ENCODE peak calls at places on chromosomes 4 and X, in nine cellular contexts. V is adrenal gland; B is naive thymus-derived CD8-positive, alpha-beta T cell; E is NCI-H2029 treated with DMSO at 0.1 percent for 48 hours; M is CD8-positive, alpha-beta memory T cell; R is erythroblast; X is stimulated activated CD4-positive, alpha-beta T cell treated with anti-CD3 and anti-CD28 coated beads, Interleukin-1b, Interleukin-23, amount 100 ng/mL, for 24 hours; O is epithelial cell of prostate; L is H4. Q is an unnamed sample.

GRCh38 chrX:9628779-9629493 is 136.7 kb downstream of the GPR143 start:
- DNase-seq in M (no peak), E (no peak), R (no peak), L (no peak), O (no peak), V (no peak), B (no peak), X (no peak), Q (no peak)

GRCh38 chr4:74578329-74578728 is 133.4 kb downstream of the AREG start:
- DNase-seq in M (no peak), B (no peak), V (no peak), O (no peak), E (no peak), R (no peak), L (no peak), X (no peak), Q (no peak)

GRCh38 chr4:136810626-136811025 is 721.7 kb downstream of the PCDH18 start:
- DNase-seq in B (no peak), L (peak), V (no peak), O (no peak), M (no peak), R (no peak), X (no peak), E (no peak), Q (no peak)

GRCh38 chr4:83012631-83013419 is 2.2 kb upstream of the LIN54 start:
- DNase-seq in L (peak), V (peak), E (peak), B (peak), R (peak), M (peak), O (peak), X (peak), Q (peak)

GRCh38 chrX:3124041-3124440 is 82.8 kb downstream of the ARSF start:
- DNase-seq in V (no peak), B (no peak), R (no peak), E (no peak), M (no peak), X (no peak), O (no peak), L (no peak), Q (no peak)

GRCh38 chrX:71173440-71173839 is 28.8 kb downstream of the NLGN3 start:
- DNase-seq in E (no peak), V (no peak), R (no peak), X (no peak), B (no peak), M (no peak), L (no peak), O (no peak), Q (no peak)

GRCh38 chr4:14853186-14853946 is 148.9 kb upstream of the CPEB2 start:
- DNase-seq in X (no peak), L (peak), V (peak), E (no peak), R (no peak), M (no peak), B (no peak), O (peak), Q (peak)

GRCh38 chr4:66178901-66179300 is 508.6 kb upstream of the EPHA5 start:
- DNase-seq in M (no peak), L (peak), O (peak), V (no peak), R (no peak), B (no peak), X (no peak), E (no peak), Q (peak)

GRCh38 chr4:53039741-53040458 is 177.8 kb downstream of the RASL11B start:
- DNase-seq in X (no peak), V (no peak), M (no peak), R (peak), E (no peak), B (no peak), O (no peak), L (no peak), Q (no peak)

GRCh38 chr4:189202182-189202868 is 738.3 kb upstream of the FRG1 start:
- DNase-seq in V (peak), O (peak), B (peak), R (peak), X (no peak), L (peak), M (peak), E (peak), Q (peak)

GRCh38 chr4:16677545-16677944 is 220.9 kb downstream of the LDB2 start:
- DNase-seq in M (no peak), O (no peak), L (no peak), V (no peak), B (no peak), E (no peak), R (no peak), X (no peak), Q (no peak)

GRCh38 chr4:80713409-80713808 is 317.1 kb upstream of the BMP3 start:
- DNase-seq in E (peak), R (no peak), L (peak), O (no peak), X (no peak), B (no peak), M (no peak), V (no peak), Q (no peak)

GRCh38 chr4:1759170-1759817 is 33.8 kb upstream of the FGFR3 start:
- DNase-seq in E (no peak), V (no peak), B (no peak), M (no peak), L (no peak), X (no peak), R (no peak), O (no peak), Q (no peak)

GRCh38 chr4:109355835-109356234 is 53.4 kb upstream of the COL25A1 start:
- DNase-seq in L (no peak), B (no peak), O (no peak), X (no peak), V (no peak), M (no peak), R (no peak), E (no peak), Q (no peak)

GRCh38 chrX:131901581-131901980 is 121.5 kb upstream of the STK26 start:
- DNase-seq in B (no peak), O (no peak), L (no peak), E (no peak), R (no peak), M (no peak), X (no peak), V (no peak), Q (no peak)

GRCh38 chrX:48695524-48695875 is 1.0 kb upstream of the SUV39H1 start:
- DNase-seq in M (no peak), E (no peak), R (no peak), L (no peak), V (no peak), B (no peak), O (no peak), X (no peak), Q (no peak)

GRCh38 chrX:97366246-97366645 is 482.5 kb downstream of the RPA4 start:
- DNase-seq in E (no peak), X (no peak), B (no peak), M (no peak), L (no peak), R (no peak), V (no peak), O (no peak), Q (peak)

GRCh38 chr4:99863804-99864203 is 30.4 kb downstream of the LAMTOR3 start:
- DNase-seq in M (no peak), B (no peak), E (no peak), V (no peak), R (no peak), L (peak), O (no peak), X (no peak), Q (peak)

GRCh38 chr4:71187399-71188196 is 151.2 kb upstream of the SLC4A4 start:
- DNase-seq in L (peak), O (no peak), B (peak), X (no peak), R (peak), M (peak), V (no peak), E (no peak), Q (no peak)

GRCh38 chr4:185839204-185839712 is 27.3 kb upstream of the SORBS2 start:
- DNase-seq in V (peak), L (peak), X (no peak), E (no peak), R (no peak), B (no peak), M (no peak), O (no peak), Q (peak)

GRCh38 chr4:110510955-110511544 is 35.1 kb downstream of the ENPEP start:
- DNase-seq in E (peak), X (no peak), V (no peak), R (peak), L (peak), M (peak), B (peak), O (peak), Q (peak)

GRCh38 chr4:174222266-174222872 is 61.1 kb downstream of the FBXO8 start:
- DNase-seq in L (peak), R (peak), O (no peak), E (no peak), M (no peak), V (no peak), B (peak), X (no peak), Q (peak)

GRCh38 chr4:1290165-1290977 is 680 bp downstream of the MAEA start:
- DNase-seq in R (peak), V (no peak), M (no peak), L (no peak), B (no peak), X (no peak), E (no peak), O (no peak), Q (no peak)

GRCh38 chr4:77576351-77576750 is 29.3 kb upstream of the CXCL13 start:
- DNase-seq in L (no peak), X (no peak), M (no peak), O (no peak), E (no peak), V (no peak), B (no peak), R (no peak), Q (no peak)

GRCh38 chr4:188178276-188178675 is 39.0 kb downstream of the TRIML1 start:
- DNase-seq in M (no peak), E (no peak), B (no peak), O (peak), X (no peak), V (no peak), R (no peak), L (no peak), Q (no peak)

GRCh38 chr4:10015140-10015753 is 6.0 kb downstream of the SLC2A9 start:
- DNase-seq in X (no peak), B (no peak), M (no peak), R (peak), O (no peak), L (peak), V (peak), E (peak), Q (peak)

GRCh38 chrX:147910607-147911006 is 1.1 kb upstream of the FMR1 start:
- DNase-seq in O (no peak), R (no peak), L (no peak), V (no peak), M (no peak), X (no peak), E (no peak), B (no peak), Q (no peak)

GRCh38 chr4:145840162-145840768 is 98.4 kb downstream of the ZNF827 start:
- DNase-seq in M (peak), E (no peak), X (no peak), R (peak), B (peak), O (no peak), V (peak), L (peak), Q (peak)

GRCh38 chr4:48173055-48173991 is 39.3 kb upstream of the TXK start:
- DNase-seq in E (no peak), B (no peak), L (peak), V (no peak), R (peak), O (no peak), M (no peak), X (no peak), Q (peak)

GRCh38 chr4:1136028-1136427 is 22.7 kb upstream of the RNF212 start:
- DNase-seq in B (peak), X (no peak), L (no peak), M (no peak), V (no peak), E (no peak), O (no peak), R (no peak), Q (peak)

GRCh38 chr4:95545526-95545925 is 3.2 kb downstream of the UNC5C start:
- DNase-seq in V (no peak), L (no peak), B (no peak), E (no peak), X (no peak), O (no peak), M (no peak), R (peak), Q (no peak)

GRCh38 chr4:152273343-152273742 is 262.5 kb downstream of the FBXW7 start:
- DNase-seq in L (no peak), V (no peak), E (no peak), B (no peak), R (no peak), M (no peak), O (no peak), X (no peak), Q (no peak)

GRCh38 chr4:10738826-10739489 is 54.4 kb upstream of the CLNK start:
- DNase-seq in V (no peak), B (no peak), O (no peak), X (no peak), R (no peak), E (no peak), M (no peak), L (peak), Q (peak)